ENCODE peak calls at places on chromosomes 1 and 21, in six cellular contexts. One of them, this sample, is unnamed.

GRCh38 chr1:107139833-107140702 is 771 bp upstream of the NTNG1 start:
- DNase-seq in AG04450: no peak
- DNase-seq in foreskin fibroblast: peak; percentile 96
- DNase-seq in ovary: peak; percentile 17
- DNase-seq in lung: peak; percentile 32
- DNase-seq in CD8-positive, alpha-beta T cell: peak; percentile 49
- DNase-seq in this sample: no peak

GRCh38 chr1:167002354-167002753 is 13.3 kb downstream of the MAEL start:
- DNase-seq in AG04450: no peak
- DNase-seq in foreskin fibroblast: no peak
- DNase-seq in lung: no peak
- DNase-seq in ovary: no peak
- DNase-seq in CD8-positive, alpha-beta T cell: no peak
- DNase-seq in this sample: no peak

GRCh38 chr1:154863702-154864174 is 6.3 kb downstream of the KCNN3 start:
- DNase-seq in lung: no peak
- DNase-seq in ovary: peak; percentile 9
- DNase-seq in CD8-positive, alpha-beta T cell: no peak
- DNase-seq in AG04450: no peak
- DNase-seq in foreskin fibroblast: no peak
- DNase-seq in this sample: no peak

GRCh38 chr1:230694991-230695390 is 18.9 kb downstream of the AGT start:
- DNase-seq in CD8-positive, alpha-beta T cell: no peak
- DNase-seq in ovary: no peak
- DNase-seq in foreskin fibroblast: no peak
- DNase-seq in lung: no peak
- DNase-seq in AG04450: no peak
- DNase-seq in this sample: no peak

GRCh38 chr1:24961961-24962861 is 32.1 kb upstream of the RUNX3 start:
- DNase-seq in ovary: no peak
- DNase-seq in CD8-positive, alpha-beta T cell: no peak
- DNase-seq in lung: no peak
- DNase-seq in foreskin fibroblast: no peak
- DNase-seq in AG04450: no peak
- DNase-seq in this sample: no peak

GRCh38 chr1:99766378-99766800 is at the start of gene FRRS1:
- DNase-seq in foreskin fibroblast: peak; percentile 68
- DNase-seq in CD8-positive, alpha-beta T cell: peak; percentile 60
- DNase-seq in lung: peak; percentile 83
- DNase-seq in ovary: peak; percentile 52
- DNase-seq in AG04450: peak; percentile 15
- DNase-seq in this sample: no peak

GRCh38 chr1:15370781-15371467 is 38.8 kb upstream of the EFHD2 start:
- DNase-seq in ovary: peak; percentile 86
- DNase-seq in foreskin fibroblast: no peak
- DNase-seq in lung: no peak
- DNase-seq in AG04450: no peak
- DNase-seq in CD8-positive, alpha-beta T cell: no peak
- DNase-seq in this sample: no peak

GRCh38 chr1:219514728-219515127 is 98.2 kb downstream of the ZC3H11B start:
- DNase-seq in CD8-positive, alpha-beta T cell: no peak
- DNase-seq in lung: no peak
- DNase-seq in AG04450: no peak
- DNase-seq in ovary: no peak
- DNase-seq in foreskin fibroblast: no peak
- DNase-seq in this sample: no peak

GRCh38 chr1:107963601-107964396 is 1.2 kb downstream of the VAV3 start:
- DNase-seq in ovary: no peak
- DNase-seq in foreskin fibroblast: peak; percentile 54
- DNase-seq in AG04450: no peak
- DNase-seq in CD8-positive, alpha-beta T cell: peak; percentile 68
- DNase-seq in lung: peak; percentile 29
- DNase-seq in this sample: no peak

GRCh38 chr1:98045211-98046030 is 124.6 kb upstream of the DPYD start:
- DNase-seq in lung: no peak
- DNase-seq in CD8-positive, alpha-beta T cell: peak; percentile 46
- DNase-seq in foreskin fibroblast: peak; percentile 71
- DNase-seq in ovary: peak; percentile 7
- DNase-seq in AG04450: no peak
- DNase-seq in this sample: no peak

GRCh38 chr1:183248989-183249691 is 63.1 kb downstream of the LAMC2 start:
- DNase-seq in ovary: no peak
- DNase-seq in foreskin fibroblast: peak; percentile 24
- DNase-seq in AG04450: no peak
- DNase-seq in CD8-positive, alpha-beta T cell: no peak
- DNase-seq in lung: no peak
- DNase-seq in this sample: no peak

GRCh38 chr1:84505167-84506001 is 802 bp upstream of the SPATA1 start:
- DNase-seq in foreskin fibroblast: peak; percentile 82
- DNase-seq in AG04450: no peak
- DNase-seq in lung: peak; percentile 55
- DNase-seq in CD8-positive, alpha-beta T cell: no peak
- DNase-seq in ovary: no peak
- DNase-seq in this sample: no peak

GRCh38 chr21:19853709-19854575 is 1144.3 kb upstream of the NCAM2 start:
- DNase-seq in lung: no peak
- DNase-seq in AG04450: no peak
- DNase-seq in foreskin fibroblast: no peak
- DNase-seq in CD8-positive, alpha-beta T cell: no peak
- DNase-seq in ovary: no peak
- DNase-seq in this sample: no peak

GRCh38 chr21:42844411-42845113 is 34.8 kb downstream of the WDR4 start:
- DNase-seq in ovary: no peak
- DNase-seq in foreskin fibroblast: no peak
- DNase-seq in CD8-positive, alpha-beta T cell: no peak
- DNase-seq in AG04450: no peak
- DNase-seq in lung: peak; percentile 66
- DNase-seq in this sample: no peak

GRCh38 chr1:110542730-110543129 is 23.8 kb upstream of the KCNA10 start:
- DNase-seq in lung: no peak
- DNase-seq in foreskin fibroblast: peak; percentile 73
- DNase-seq in ovary: no peak
- DNase-seq in AG04450: no peak
- DNase-seq in CD8-positive, alpha-beta T cell: no peak
- DNase-seq in this sample: no peak

GRCh38 chr1:33098371-33098770 is 17.4 kb downstream of the AZIN2 start:
- DNase-seq in CD8-positive, alpha-beta T cell: no peak
- DNase-seq in foreskin fibroblast: no peak
- DNase-seq in lung: no peak
- DNase-seq in AG04450: no peak
- DNase-seq in ovary: no peak
- DNase-seq in this sample: peak; percentile 62

GRCh38 chr1:156663178-156663577 is 14.0 kb downstream of the NES start:
- DNase-seq in foreskin fibroblast: peak; percentile 63
- DNase-seq in AG04450: no peak
- DNase-seq in CD8-positive, alpha-beta T cell: no peak
- DNase-seq in ovary: no peak
- DNase-seq in lung: no peak
- DNase-seq in this sample: no peak

DNA sequence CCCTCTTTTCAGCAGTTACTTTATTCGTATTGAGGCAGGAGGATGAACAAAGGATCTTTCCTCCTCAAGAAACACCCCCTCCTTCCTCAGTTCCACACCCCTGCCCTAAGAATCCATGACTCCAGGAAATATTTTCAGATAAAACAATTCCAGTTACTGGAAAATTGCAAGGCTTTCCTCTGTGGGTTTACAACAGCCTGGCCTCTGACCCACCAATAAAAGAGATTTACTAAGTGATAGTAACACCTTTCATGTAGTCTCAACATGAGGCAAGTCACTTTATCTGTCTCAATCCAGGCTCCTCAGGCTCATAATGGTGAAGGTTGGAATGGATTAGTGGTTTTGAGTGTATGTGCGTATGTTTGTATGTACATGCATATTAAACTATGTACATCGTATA is 71.5 kb upstream of the PPP2R5A start:
- DNase-seq in AG04450: no peak
- DNase-seq in CD8-positive, alpha-beta T cell: no peak
- DNase-seq in lung: no peak
- DNase-seq in ovary: no peak
- DNase-seq in foreskin fibroblast: no peak
- DNase-seq in this sample: no peak
- H3K4me3 ChIP-seq in AG04450: no peak overlapping the region
- H3K4me3 ChIP-seq in CD8-positive, alpha-beta T cell: no peak overlapping the region
- H3K4me3 ChIP-seq in lung: no peak overlapping the region
- H3K4me3 ChIP-seq in ovary: no peak overlapping the region
- H3K4me3 ChIP-seq in foreskin fibroblast: no peak overlapping the region
- H3K4me3 ChIP-seq in this sample: no peak overlapping the region

GRCh38 chr1:111570781-111571181 is 48.8 kb upstream of the RAP1A start:
- DNase-seq in foreskin fibroblast: peak; percentile 43
- DNase-seq in ovary: no peak
- DNase-seq in AG04450: no peak
- DNase-seq in lung: no peak
- DNase-seq in CD8-positive, alpha-beta T cell: peak; percentile 66
- DNase-seq in this sample: no peak
- TF ChIP-seq CTCF in foreskin fibroblast: no peak
- TF ChIP-seq CTCF in ovary: no peak
- TF ChIP-seq CTCF in AG04450: peak; percentile 25
- TF ChIP-seq CTCF in lung: no peak
- TF ChIP-seq CTCF in CD8-positive, alpha-beta T cell: no peak
- TF ChIP-seq CTCF in this sample: no peak

GRCh38 chr1:44154049-44154448 is 12.6 kb upstream of the KLF18 start:
- DNase-seq in ovary: no peak
- DNase-seq in foreskin fibroblast: peak; percentile 45
- DNase-seq in CD8-positive, alpha-beta T cell: no peak
- DNase-seq in lung: no peak
- DNase-seq in AG04450: no peak
- DNase-seq in this sample: no peak
- H3K4me3 ChIP-seq in ovary: no peak overlapping the region
- H3K4me3 ChIP-seq in foreskin fibroblast: no peak overlapping the region
- H3K4me3 ChIP-seq in CD8-positive, alpha-beta T cell: no peak overlapping the region
- H3K4me3 ChIP-seq in lung: no peak overlapping the region
- H3K4me3 ChIP-seq in AG04450: no peak overlapping the region
- H3K4me3 ChIP-seq in this sample: no peak overlapping the region

GRCh38 chr1:248858891-248859889 is at the start of gene ZNF692:
- DNase-seq in foreskin fibroblast: peak; percentile 99
- DNase-seq in lung: peak; percentile 98
- DNase-seq in ovary: peak; percentile 95
- DNase-seq in AG04450: peak; percentile 88
- DNase-seq in CD8-positive, alpha-beta T cell: peak; percentile 98
- DNase-seq in this sample: peak; percentile 77
- TF ChIP-seq CTCF in foreskin fibroblast: no peak
- TF ChIP-seq CTCF in lung: no peak
- TF ChIP-seq CTCF in ovary: no peak
- TF ChIP-seq CTCF in AG04450: no peak
- TF ChIP-seq CTCF in CD8-positive, alpha-beta T cell: no peak
- TF ChIP-seq CTCF in this sample: no peak

GRCh38 chr1:7549693-7550161 is 221.4 kb upstream of the VAMP3 start:
- DNase-seq in AG04450: no peak
- DNase-seq in lung: no peak
- DNase-seq in foreskin fibroblast: no peak
- DNase-seq in CD8-positive, alpha-beta T cell: no peak
- DNase-seq in ovary: no peak
- DNase-seq in this sample: no peak
- H3K4me3 ChIP-seq in AG04450: no peak overlapping the region
- H3K4me3 ChIP-seq in lung: no peak overlapping the region
- H3K4me3 ChIP-seq in foreskin fibroblast: no peak overlapping the region
- H3K4me3 ChIP-seq in CD8-positive, alpha-beta T cell: no peak overlapping the region
- H3K4me3 ChIP-seq in ovary: no peak overlapping the region
- H3K4me3 ChIP-seq in this sample: no peak overlapping the region

GRCh38 chr1:199102239-199102638 is 463.4 kb downstream of the PTPRC start:
- DNase-seq in foreskin fibroblast: no peak
- DNase-seq in CD8-positive, alpha-beta T cell: no peak
- DNase-seq in lung: no peak
- DNase-seq in ovary: no peak
- DNase-seq in AG04450: no peak
- DNase-seq in this sample: no peak
- TF ChIP-seq CTCF in foreskin fibroblast: no peak
- TF ChIP-seq CTCF in CD8-positive, alpha-beta T cell: no peak
- TF ChIP-seq CTCF in lung: no peak
- TF ChIP-seq CTCF in ovary: no peak
- TF ChIP-seq CTCF in AG04450: no peak
- TF ChIP-seq CTCF in this sample: no peak

GRCh38 chr1:211382714-211383480 is 56.3 kb downstream of the TRAF5 start:
- DNase-seq in CD8-positive, alpha-beta T cell: peak; percentile 87
- DNase-seq in ovary: peak; percentile 93
- DNase-seq in lung: peak; percentile 95
- DNase-seq in AG04450: peak; percentile 77
- DNase-seq in foreskin fibroblast: peak; percentile 97
- DNase-seq in this sample: peak; percentile 74

GRCh38 chr1:211378844-211379243 is 52.2 kb downstream of the TRAF5 start:
- DNase-seq in ovary: no peak
- DNase-seq in foreskin fibroblast: peak; percentile 78
- DNase-seq in CD8-positive, alpha-beta T cell: no peak
- DNase-seq in AG04450: no peak
- DNase-seq in lung: no peak
- DNase-seq in this sample: peak; percentile 53

GRCh38 chr1:211379446-211379845 is 52.8 kb downstream of the TRAF5 start:
- DNase-seq in CD8-positive, alpha-beta T cell: no peak
- DNase-seq in foreskin fibroblast: no peak
- DNase-seq in lung: no peak
- DNase-seq in ovary: no peak
- DNase-seq in AG04450: no peak
- DNase-seq in this sample: no peak

GRCh38 chr1:211382182-211382713 is 55.6 kb downstream of the TRAF5 start:
- DNase-seq in CD8-positive, alpha-beta T cell: no peak
- DNase-seq in lung: no peak
- DNase-seq in foreskin fibroblast: no peak
- DNase-seq in ovary: no peak
- DNase-seq in AG04450: no peak
- DNase-seq in this sample: no peak

GRCh38 chr1:211381481-211382181 is 55.0 kb downstream of the TRAF5 start:
- DNase-seq in AG04450: no peak
- DNase-seq in ovary: no peak
- DNase-seq in CD8-positive, alpha-beta T cell: no peak
- DNase-seq in foreskin fibroblast: no peak
- DNase-seq in lung: no peak
- DNase-seq in this sample: no peak
- H3K4me3 ChIP-seq in AG04450: no peak overlapping the region
- H3K4me3 ChIP-seq in ovary: peak overlapping the region; percentile 56
- H3K4me3 ChIP-seq in CD8-positive, alpha-beta T cell: no peak overlapping the region
- H3K4me3 ChIP-seq in foreskin fibroblast: no peak overlapping the region
- H3K4me3 ChIP-seq in lung: no peak overlapping the region
- H3K4me3 ChIP-seq in this sample: no peak overlapping the region